ENCODE peak calls at places on chromosomes 11 and 22, in ten cellular contexts. T is GM23248; M is T47D; E is anterior cingulate cortex; K is hepatic stellate cell; H is epithelial cell of esophagus; G is T-helper 2 cell; Q is stimulated activated CD8-positive, alpha-beta memory T cell treated with anti-CD3 and anti-CD28 coated beads, Interleukin-15, amount 100 ng/mL, for 1 hour; Z is HCT116; L is myocyte. W is an unnamed sample.

GRCh38 chr11:110491577-110492352 is 62.0 kb downstream of the FDX1 start:
- DNase-seq in T (no peak), M (no peak), E (no peak), K (no peak), H (no peak), G (no peak), Q (no peak), Z (no peak), L (peak; percentile 38), W (no peak)

GRCh38 chr11:30561691-30562412 is 24.3 kb downstream of the MPPED2 start:
- DNase-seq in T (no peak), M (no peak), E (no peak), K (no peak), H (no peak), G (no peak), Q (no peak), Z (no peak), L (no peak), W (no peak)

GRCh38 chr11:15212876-15213275 is 98.2 kb downstream of the INSC start:
- DNase-seq in T (no peak), M (no peak), E (no peak), K (no peak), H (peak; percentile 60), G (no peak), Q (no peak), Z (no peak), L (no peak), W (no peak)

GRCh38 chr22:40838486-40838885 is 18.0 kb downstream of the ST13 start:
- DNase-seq in T (no peak), M (no peak), E (no peak), K (no peak), H (no peak), G (no peak), Q (no peak), Z (no peak), L (no peak), W (no peak)

GRCh38 chr11:10683429-10683828 is 10.1 kb downstream of the IRAG1 start:
- DNase-seq in T (no peak), M (no peak), E (no peak), K (no peak), H (no peak), G (no peak), Q (no peak), Z (no peak), L (no peak), W (no peak)

GRCh38 chr11:69791266-69791665 is 16.1 kb upstream of the FGF4 start:
- DNase-seq in T (peak; percentile 77), M (no peak), E (no peak), K (peak; percentile 50), H (peak; percentile 18), G (no peak), Q (no peak), Z (no peak), L (peak; percentile 11), W (peak; percentile 38)

GRCh38 chr22:29773233-29773632 is 6.1 kb downstream of the UQCR10 start:
- DNase-seq in T (peak; percentile 69), M (no peak), E (no peak), K (no peak), H (peak; percentile 92), G (no peak), Q (no peak), Z (peak; percentile 36), L (peak; percentile 44), W (no peak)

GRCh38 chr11:123573291-123573690 is 81.1 kb downstream of the SCN3B start:
- DNase-seq in T (no peak), M (no peak), E (no peak), K (no peak), H (no peak), G (no peak), Q (no peak), Z (no peak), L (no peak), W (no peak)

GRCh38 chr11:122115520-122116343 is at the start of gene BLID:
- DNase-seq in T (peak; percentile 63), M (peak; percentile 49), E (no peak), K (no peak), H (peak; percentile 57), G (no peak), Q (no peak), Z (no peak), L (no peak), W (no peak)

GRCh38 chr11:18720086-18720810 is 5.7 kb downstream of the IGSF22 start:
- DNase-seq in T (peak; percentile 75), M (no peak), E (no peak), K (no peak), H (peak; percentile 33), G (no peak), Q (no peak), Z (no peak), L (no peak), W (no peak)

GRCh38 chr11:122023614-122024250 is 92.3 kb downstream of the BLID start:
- DNase-seq in T (peak; percentile 46), M (no peak), E (no peak), K (no peak), H (no peak), G (no peak), Q (no peak), Z (no peak), L (no peak), W (no peak)

GRCh38 chr11:5452712-5453111 is 3.6 kb downstream of the OR51I2 start:
- DNase-seq in T (no peak), M (no peak), E (no peak), K (no peak), H (no peak), G (no peak), Q (no peak), Z (no peak), L (no peak), W (no peak)

GRCh38 chr11:5083602-5084001 is 14.2 kb downstream of the OR52E1 start:
- DNase-seq in T (no peak), M (no peak), E (no peak), K (no peak), H (no peak), G (no peak), Q (no peak), Z (no peak), L (no peak), W (no peak)

GRCh38 chr11:126304457-126305072 is 705 bp downstream of the DCPS start:
- DNase-seq in T (no peak), M (no peak), E (no peak), K (no peak), H (no peak), G (no peak), Q (no peak), Z (no peak), L (no peak), W (no peak)

GRCh38 chr11:67158241-67158640 is 39.2 kb downstream of the KDM2A start:
- DNase-seq in T (no peak), M (no peak), E (no peak), K (no peak), H (no peak), G (no peak), Q (no peak), Z (no peak), L (no peak), W (no peak)

GRCh38 chr22:22558972-22559603 is at the start of gene PRAME:
- DNase-seq in T (peak; percentile 61), M (peak; percentile 91), E (no peak), K (no peak), H (no peak), G (peak; percentile 61), Q (peak; percentile 28), Z (peak; percentile 80), L (no peak), W (no peak)

GRCh38 chr11:45328726-45329125 is 42.6 kb upstream of the SYT13 start:
- DNase-seq in T (no peak), M (no peak), E (no peak), K (no peak), H (no peak), G (no peak), Q (no peak), Z (no peak), L (no peak), W (no peak)

GRCh38 chr11:18721576-18722292 is 4.3 kb downstream of the IGSF22 start:
- DNase-seq in T (peak; percentile 49), M (peak; percentile 65), E (no peak), K (peak; percentile 67), H (peak; percentile 56), G (no peak), Q (peak; percentile 28), Z (peak; percentile 45), L (peak; percentile 39), W (peak; percentile 27)

GRCh38 chr11:35491231-35491871 is 34.1 kb downstream of the PAMR1 start:
- DNase-seq in T (peak; percentile 90), M (peak; percentile 81), E (no peak), K (peak; percentile 65), H (no peak), G (no peak), Q (no peak), Z (no peak), L (peak; percentile 62), W (peak; percentile 50)

GRCh38 chr11:124043420-124043819 is 2.3 kb upstream of the OR10G7 start:
- DNase-seq in T (no peak), M (no peak), E (no peak), K (no peak), H (no peak), G (no peak), Q (no peak), Z (no peak), L (no peak), W (no peak)

GRCh38 chr22:35997438-35997837 is 31.2 kb downstream of the RBFOX2 start:
- DNase-seq in T (no peak), M (no peak), E (no peak), K (no peak), H (no peak), G (no peak), Q (no peak), Z (no peak), L (no peak), W (no peak)

GRCh38 chr11:4480577-4481539 is 1.6 kb upstream of the OR52K1 start:
- DNase-seq in T (peak; percentile 61), M (no peak), E (no peak), K (no peak), H (peak; percentile 86), G (no peak), Q (no peak), Z (no peak), L (no peak), W (no peak)

GRCh38 chr11:123616505-123617198 is 37.8 kb downstream of the SCN3B start:
- DNase-seq in T (peak; percentile 96), M (no peak), E (peak; percentile 12), K (peak; percentile 34), H (peak; percentile 93), G (no peak), Q (no peak), Z (no peak), L (peak; percentile 88), W (peak; percentile 16)

GRCh38 chr11:62181097-62181496 is 8.9 kb upstream of the SCGB1D1 start:
- DNase-seq in T (no peak), M (no peak), E (no peak), K (no peak), H (no peak), G (no peak), Q (no peak), Z (no peak), L (no peak), W (no peak)

GRCh38 chr11:103077553-103077952 is 14.4 kb downstream of the DCUN1D5 start:
- DNase-seq in T (peak; percentile 10), M (no peak), E (no peak), K (no peak), H (no peak), G (no peak), Q (no peak), Z (no peak), L (no peak), W (no peak)

GRCh38 chr11:10747733-10748132 is 3.3 kb upstream of the CTR9 start:
- DNase-seq in T (no peak), M (no peak), E (no peak), K (no peak), H (peak; percentile 47), G (no peak), Q (no peak), Z (no peak), L (no peak), W (no peak)

GRCh38 chr11:72789493-72790131 is 4.2 kb downstream of the STARD10 start:
- DNase-seq in T (peak; percentile 75), M (peak; percentile 60), E (no peak), K (peak; percentile 92), H (peak; percentile 67), G (no peak), Q (no peak), Z (no peak), L (peak; percentile 73), W (no peak)

GRCh38 chr11:12090761-12091261 is 19.6 kb upstream of the MICAL2 start:
- DNase-seq in T (no peak), M (no peak), E (no peak), K (no peak), H (peak; percentile 99), G (no peak), Q (no peak), Z (peak; percentile 73), L (no peak), W (no peak)

W was measured in HFF-Myc.